ENCODE peak calls at places on chromosomes 13 and 19, in five cellular contexts. E is K562, R is HepG2, T is upper lobe of left lung, X is GM12878. A is an unnamed sample. For H3K36me3, the result is how much of the 10 kb centered on the place peaks cover.

GRCh38 chr13:43537124-43537523 is 249.6 kb downstream of the ENOX1 start:
- ATAC-seq in E (no peak), R (no peak), T (no peak), X (no peak), A (no peak)

GRCh38 chr19:37790244-37790925 is 11.0 kb upstream of the ZNF573 start:
- ATAC-seq in E (peak), R (no peak), T (no peak), X (no peak), A (no peak)

GRCh38 chr13:35465345-35465744 is 11.1 kb downstream of the MAB21L1 start:
- ATAC-seq in E (no peak), R (no peak), T (no peak), X (no peak), A (no peak)

GRCh38 chr19:582497-583197 is 7.0 kb upstream of the HCN2 start:
- ATAC-seq in E (no peak), R (no peak), T (no peak), X (no peak), A (no peak)

GRCh38 chr13:44293908-44294735 is 79.5 kb upstream of the SERP2 start:
- ATAC-seq in E (no peak), R (no peak), T (no peak), X (no peak), A (peak)

GRCh38 chr19:13953021-13953531 is 767 bp downstream of the DCAF15 start:
- ATAC-seq in E (peak), R (peak), T (no peak), X (no peak), A (no peak)

GRCh38 chr19:56107626-56108351 is 13.3 kb downstream of the ZNF787 start:
- ATAC-seq in E (no peak), R (no peak), T (no peak), X (no peak), A (no peak)

GRCh38 chr13:46906440-46906839 is 9.6 kb upstream of the HTR2A start:
- ATAC-seq in E (no peak), R (no peak), T (no peak), X (no peak), A (no peak)

GRCh38 chr13:24491853-24492252 is 20.7 kb downstream of the PARP4 start:
- ATAC-seq in E (peak), R (no peak), T (no peak), X (no peak), A (no peak)

GRCh38 chr13:60990032-60990733 is 425.5 kb downstream of the PCDH20 start:
- ATAC-seq in E (no peak), R (no peak), T (peak), X (peak), A (no peak)

GRCh38 chr13:75445717-75446529 is 36.0 kb downstream of the TBC1D4 start:
- ATAC-seq in E (no peak), R (no peak), T (no peak), X (no peak), A (peak)

GRCh38 chr13:50629497-50629896 is 214.0 kb downstream of the DLEU7 start:
- ATAC-seq in E (no peak), R (peak), T (no peak), X (no peak), A (no peak)

GRCh38 chr13:113495494-113496251 is 5.2 kb upstream of the DCUN1D2 start:
- ATAC-seq in E (no peak), R (no peak), T (no peak), X (no peak), A (no peak)

GRCh38 chr13:114148521-114148855 is 16.1 kb upstream of the RASA3 start:
- ATAC-seq in E (no peak), R (no peak), T (no peak), X (peak), A (no peak)

GRCh38 chr19:5107432-5108122 is 138.7 kb downstream of the KDM4B start:
- ATAC-seq in E (no peak), R (no peak), T (no peak), X (no peak), A (no peak)

GRCh38 chr13:100306042-100306441 is 217.1 kb downstream of the PCCA start:
- ATAC-seq in E (no peak), R (no peak), T (no peak), X (no peak), A (no peak)
- H3K36me3 ChIP-seq in E (under half), R (under half), T (under half), X (under half), A (under half)

GRCh38 chr13:72539925-72540324 is 187.5 kb downstream of the MZT1 start:
- ATAC-seq in E (no peak), R (no peak), T (no peak), X (no peak), A (no peak)

GRCh38 chr13:72542241-72542640 is 185.2 kb downstream of the MZT1 start:
- ATAC-seq in E (no peak), R (no peak), T (no peak), X (no peak), A (no peak)

GRCh38 chr13:72537782-72538181 is 189.6 kb downstream of the MZT1 start:
- ATAC-seq in E (no peak), R (no peak), T (no peak), X (no peak), A (no peak)

GRCh38 chr13:72541674-72542073 is 185.8 kb downstream of the MZT1 start:
- ATAC-seq in E (no peak), R (no peak), T (no peak), X (no peak), A (no peak)

DNA sequence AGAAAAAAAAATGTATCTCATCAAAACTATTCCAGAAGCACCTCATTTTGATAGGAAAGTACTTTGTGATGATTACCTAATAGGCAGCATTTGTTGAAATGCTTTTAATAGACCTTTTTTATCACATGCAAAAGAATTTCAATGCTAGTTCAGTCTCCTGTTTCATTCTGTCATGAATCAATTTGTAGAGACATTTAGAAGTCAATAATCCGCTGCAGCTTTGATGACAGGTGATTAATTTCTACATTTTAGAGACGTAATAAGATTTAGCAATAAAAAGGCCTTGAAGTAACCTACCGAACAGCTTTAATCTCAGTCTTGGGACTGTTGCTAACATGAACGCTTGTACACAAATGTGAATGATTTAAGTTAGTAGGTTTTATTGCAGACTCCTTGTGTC is 186.6 kb downstream of the MZT1 start:
- ATAC-seq in E (no peak), R (no peak), T (no peak), X (no peak), A (no peak)
- TF ChIP-seq POLR2AphosphoS5 in E (no peak), R (no peak), T (no peak), X (no peak), A (no peak)

GRCh38 chr13:98893361-98893760 is 84.5 kb downstream of the DOCK9 start:
- ATAC-seq in E (no peak), R (no peak), T (no peak), X (no peak), A (no peak)
- TF ChIP-seq EP300 in E (no peak), R (no peak), T (no peak), X (no peak), A (no peak)

GRCh38 chr13:79447141-79447540 is 33.8 kb upstream of the NDFIP2 start:
- ATAC-seq in E (no peak), R (no peak), T (no peak), X (no peak), A (no peak)
- H3K36me3 ChIP-seq in E (under half), R (under half), T (under half), X (under half), A (under half)

DNA sequence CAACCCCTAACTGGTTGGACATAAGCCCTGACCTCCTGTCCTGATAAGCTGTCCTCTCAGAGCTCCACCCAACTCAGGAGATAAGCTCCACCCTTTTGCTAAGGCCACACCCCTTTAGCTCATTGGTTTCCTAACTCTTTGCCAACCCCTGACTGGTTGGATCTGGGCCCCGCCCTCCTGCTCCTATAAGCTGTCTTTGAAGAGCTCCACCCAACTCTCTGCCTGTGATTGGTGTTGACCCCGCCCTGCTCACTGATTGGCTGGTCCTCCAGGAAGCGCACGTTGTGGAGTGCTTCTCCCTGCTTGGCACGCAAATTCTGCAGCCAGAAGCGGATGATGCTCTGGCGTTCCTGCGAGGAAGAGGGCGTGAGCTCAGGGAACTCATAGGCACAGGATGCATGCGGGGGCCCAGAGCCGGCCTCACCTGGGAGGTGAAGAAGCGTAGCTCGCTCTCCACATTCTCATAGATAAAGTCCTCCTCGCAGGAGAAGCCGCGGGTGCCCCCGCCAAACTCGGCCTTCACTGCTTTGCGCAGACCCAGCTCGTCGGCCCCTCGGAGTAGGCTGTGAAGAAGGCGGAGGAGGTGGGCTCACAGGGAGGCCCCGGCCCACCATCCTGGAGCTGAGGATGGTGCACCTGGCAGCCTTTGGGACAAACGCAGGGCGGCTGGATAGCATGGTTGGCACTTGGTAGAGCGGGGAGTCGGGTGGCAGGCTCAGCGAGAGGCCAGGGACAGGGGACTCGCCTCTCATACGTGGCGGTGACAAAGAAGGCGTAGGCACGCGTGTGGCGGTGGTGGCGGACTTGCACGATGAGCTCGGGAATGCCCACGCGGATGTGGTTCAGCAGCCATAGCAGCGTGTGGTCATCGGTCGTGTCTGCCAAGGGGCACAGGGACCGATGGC is 1.7 kb downstream of the ANO8 start:
- ATAC-seq in E (peak), R (peak), T (no peak), X (peak), A (no peak)
- TF ChIP-seq POLR2AphosphoS5 in E (no peak), R (no peak), T (no peak), X (no peak), A (no peak)